ENCODE peak calls at places on chromosomes 3 and 15, in seven cellular contexts. One of them, this sample, is unnamed. For H3K4me1, the result is how much of the 10 kb centered on the place peaks cover.

GRCh38 chr3:10322355-10322715 is 1.4 kb upstream of the SEC13 start:
- DNase-seq in stomach: no peak
- DNase-seq in ovary: no peak
- DNase-seq in tibial nerve: no peak
- DNase-seq in A549: peak
- DNase-seq in esophagus muscularis mucosa: no peak
- DNase-seq in HepG2: no peak
- DNase-seq in this sample: no peak

GRCh38 chr3:77475545-77475944 is 435.6 kb downstream of the ROBO2 start:
- DNase-seq in stomach: no peak
- DNase-seq in ovary: no peak
- DNase-seq in tibial nerve: no peak
- DNase-seq in A549: no peak
- DNase-seq in esophagus muscularis mucosa: no peak
- DNase-seq in HepG2: no peak
- DNase-seq in this sample: no peak

GRCh38 chr3:45992133-45992729 is 3.4 kb downstream of the FYCO1 start:
- DNase-seq in stomach: no peak
- DNase-seq in ovary: no peak
- DNase-seq in tibial nerve: no peak
- DNase-seq in A549: no peak
- DNase-seq in esophagus muscularis mucosa: no peak
- DNase-seq in HepG2: no peak
- DNase-seq in this sample: no peak

GRCh38 chr15:77580991-77581682 is 51.6 kb downstream of the LINGO1 start:
- DNase-seq in stomach: peak
- DNase-seq in ovary: no peak
- DNase-seq in tibial nerve: no peak
- DNase-seq in A549: no peak
- DNase-seq in esophagus muscularis mucosa: no peak
- DNase-seq in HepG2: no peak
- DNase-seq in this sample: no peak

GRCh38 chr3:111603679-111604643 is 8.8 kb upstream of the ZBED2 start:
- DNase-seq in stomach: no peak
- DNase-seq in ovary: no peak
- DNase-seq in tibial nerve: no peak
- DNase-seq in A549: no peak
- DNase-seq in esophagus muscularis mucosa: no peak
- DNase-seq in HepG2: no peak
- DNase-seq in this sample: no peak

GRCh38 chr15:49718234-49718633 is 97.4 kb downstream of the DTWD1 start:
- DNase-seq in stomach: no peak
- DNase-seq in ovary: no peak
- DNase-seq in tibial nerve: no peak
- DNase-seq in A549: no peak
- DNase-seq in esophagus muscularis mucosa: no peak
- DNase-seq in HepG2: no peak
- DNase-seq in this sample: no peak

GRCh38 chr15:61835476-61836106 is 224.7 kb downstream of the VPS13C start:
- DNase-seq in stomach: peak
- DNase-seq in ovary: peak
- DNase-seq in tibial nerve: peak
- DNase-seq in A549: peak
- DNase-seq in esophagus muscularis mucosa: no peak
- DNase-seq in HepG2: peak
- DNase-seq in this sample: peak

GRCh38 chr15:84836859-84837258 is 19.7 kb downstream of the ALPK3 start:
- DNase-seq in stomach: no peak
- DNase-seq in ovary: no peak
- DNase-seq in tibial nerve: no peak
- DNase-seq in A549: no peak
- DNase-seq in esophagus muscularis mucosa: no peak
- DNase-seq in HepG2: no peak
- DNase-seq in this sample: no peak

GRCh38 chr15:82919231-82919886 is 33.2 kb downstream of the HOMER2 start:
- DNase-seq in stomach: peak
- DNase-seq in ovary: peak
- DNase-seq in tibial nerve: no peak
- DNase-seq in A549: peak
- DNase-seq in esophagus muscularis mucosa: no peak
- DNase-seq in HepG2: peak
- DNase-seq in this sample: peak

GRCh38 chr3:193980326-193980725 is 155.6 kb upstream of the HES1 start:
- DNase-seq in stomach: no peak
- DNase-seq in ovary: no peak
- DNase-seq in tibial nerve: no peak
- DNase-seq in A549: no peak
- DNase-seq in esophagus muscularis mucosa: peak
- DNase-seq in HepG2: no peak
- DNase-seq in this sample: no peak
- H3K4me1 ChIP-seq in stomach: under half
- H3K4me1 ChIP-seq in ovary: under half
- H3K4me1 ChIP-seq in tibial nerve: under half
- H3K4me1 ChIP-seq in A549: under half
- H3K4me1 ChIP-seq in esophagus muscularis mucosa: under half
- H3K4me1 ChIP-seq in HepG2: under half
- H3K4me1 ChIP-seq in this sample: under half

GRCh38 chr3:2823016-2823415 is 287.2 kb downstream of the IL5RA start:
- DNase-seq in stomach: no peak
- DNase-seq in ovary: no peak
- DNase-seq in tibial nerve: no peak
- DNase-seq in A549: no peak
- DNase-seq in esophagus muscularis mucosa: no peak
- DNase-seq in HepG2: no peak
- DNase-seq in this sample: no peak
- TF ChIP-seq EP300 in stomach: no peak
- TF ChIP-seq EP300 in ovary: no peak
- TF ChIP-seq EP300 in tibial nerve: no peak
- TF ChIP-seq EP300 in A549: no peak
- TF ChIP-seq EP300 in esophagus muscularis mucosa: no peak
- TF ChIP-seq EP300 in HepG2: no peak
- TF ChIP-seq EP300 in this sample: no peak

DNA sequence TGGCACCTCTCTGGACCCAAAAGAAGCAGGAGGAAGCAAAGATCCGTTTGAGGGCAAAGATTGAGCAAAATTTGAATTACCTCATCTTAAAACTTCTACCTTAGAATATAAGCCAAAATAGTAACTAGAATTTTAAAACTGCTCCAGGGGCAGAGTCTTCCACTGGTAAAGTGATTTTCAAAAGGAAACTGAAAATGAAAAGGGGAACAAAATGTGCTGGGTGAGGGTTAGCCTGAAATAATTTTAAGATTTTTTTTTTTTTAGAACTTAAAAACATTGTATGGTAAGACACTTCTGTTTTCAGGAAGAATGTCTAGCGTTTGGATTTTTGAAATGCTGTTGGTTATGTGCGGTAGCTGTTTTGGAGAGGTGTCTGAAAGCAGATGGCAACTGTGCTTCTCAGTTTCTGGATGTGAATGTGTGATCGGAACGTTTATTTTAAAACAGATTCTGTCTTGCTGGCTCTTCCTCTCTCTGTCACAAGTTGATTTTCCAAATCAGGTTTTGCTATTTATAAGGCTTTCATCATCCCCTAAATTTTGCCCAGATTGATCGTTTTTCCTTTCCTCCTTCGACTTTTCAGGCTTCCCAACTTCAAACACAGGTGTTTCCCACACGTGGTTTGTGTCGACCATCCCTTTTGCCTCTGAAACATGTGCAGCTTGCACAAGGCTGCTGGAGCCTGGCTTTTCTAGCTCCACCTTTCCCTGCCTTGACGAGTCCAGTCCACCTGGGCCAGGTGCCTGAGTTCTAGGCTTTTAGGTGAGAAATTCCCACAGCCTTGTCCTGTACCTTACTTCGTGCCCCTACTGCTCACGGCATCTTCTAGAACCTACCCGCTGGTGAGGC is 3.3 kb downstream of the LRRK1 start:
- DNase-seq in stomach: no peak
- DNase-seq in ovary: no peak
- DNase-seq in tibial nerve: no peak
- DNase-seq in A549: no peak
- DNase-seq in esophagus muscularis mucosa: no peak
- DNase-seq in HepG2: no peak
- DNase-seq in this sample: no peak
- H3K4me1 ChIP-seq in stomach: under half
- H3K4me1 ChIP-seq in ovary: under half
- H3K4me1 ChIP-seq in tibial nerve: under half
- H3K4me1 ChIP-seq in A549: under half
- H3K4me1 ChIP-seq in esophagus muscularis mucosa: under half
- H3K4me1 ChIP-seq in HepG2: under half
- H3K4me1 ChIP-seq in this sample: under half

DNA sequence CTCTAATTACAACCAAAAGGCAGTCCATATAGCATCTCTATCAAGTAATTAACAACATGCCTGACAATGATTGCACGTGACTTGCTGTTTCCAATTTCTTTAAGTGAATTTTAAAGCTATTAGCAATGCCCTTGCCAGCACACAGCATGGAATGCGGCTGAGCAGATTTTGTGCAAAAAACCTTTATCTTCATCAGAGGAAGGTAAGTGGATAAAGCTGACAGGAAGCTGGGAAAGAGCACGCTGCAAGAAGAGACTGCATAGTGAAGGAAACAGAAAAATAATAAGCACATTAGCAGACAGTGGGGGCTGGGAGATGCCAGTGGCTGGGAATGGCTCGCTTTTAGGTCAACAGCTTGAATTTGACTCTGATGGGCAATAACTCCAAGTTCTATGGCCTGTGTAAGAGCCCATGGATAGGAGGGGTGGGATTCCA is 138.8 kb downstream of the PDZRN3 start:
- DNase-seq in stomach: no peak
- DNase-seq in ovary: no peak
- DNase-seq in tibial nerve: no peak
- DNase-seq in A549: no peak
- DNase-seq in esophagus muscularis mucosa: peak
- DNase-seq in HepG2: no peak
- DNase-seq in this sample: no peak
- TF ChIP-seq EP300 in stomach: no peak
- TF ChIP-seq EP300 in ovary: no peak
- TF ChIP-seq EP300 in tibial nerve: no peak
- TF ChIP-seq EP300 in A549: no peak
- TF ChIP-seq EP300 in esophagus muscularis mucosa: no peak
- TF ChIP-seq EP300 in HepG2: no peak
- TF ChIP-seq EP300 in this sample: no peak

This sample was measured in transverse colon.